ENCODE peak calls at places on chromosomes 2 and 18, in six cellular contexts. One of them, this sample, is unnamed.

GRCh38 chr18:25422230-25422629 is 70.3 kb upstream of the ZNF521 start:
- DNase-seq in adrenal gland: no peak
- DNase-seq in heart right ventricle: no peak
- DNase-seq in GM12878: no peak
- DNase-seq in AG04450: peak; percentile 6
- DNase-seq in Jurkat, Clone E6-1: no peak
- DNase-seq in this sample: no peak

GRCh38 chr2:83420993-83421392 is 1038.1 kb downstream of the SUCLG1 start:
- DNase-seq in adrenal gland: no peak
- DNase-seq in heart right ventricle: no peak
- DNase-seq in GM12878: no peak
- DNase-seq in AG04450: no peak
- DNase-seq in Jurkat, Clone E6-1: no peak
- DNase-seq in this sample: no peak

GRCh38 chr2:17877811-17878221 is 651 bp upstream of the KCNS3 start:
- DNase-seq in adrenal gland: no peak
- DNase-seq in heart right ventricle: peak; percentile 5
- DNase-seq in GM12878: no peak
- DNase-seq in AG04450: no peak
- DNase-seq in Jurkat, Clone E6-1: no peak
- DNase-seq in this sample: peak; percentile 19

GRCh38 chr18:50659091-50660003 is 99.5 kb downstream of the MAPK4 start:
- DNase-seq in adrenal gland: peak; percentile 59
- DNase-seq in heart right ventricle: no peak
- DNase-seq in GM12878: no peak
- DNase-seq in AG04450: no peak
- DNase-seq in Jurkat, Clone E6-1: no peak
- DNase-seq in this sample: peak; percentile 7

GRCh38 chr2:46989491-46990230 is 74.1 kb upstream of the MCFD2 start:
- DNase-seq in adrenal gland: peak; percentile 21
- DNase-seq in heart right ventricle: no peak
- DNase-seq in GM12878: no peak
- DNase-seq in AG04450: no peak
- DNase-seq in Jurkat, Clone E6-1: no peak
- DNase-seq in this sample: no peak

GRCh38 chr18:58505181-58505580 is 123.7 kb downstream of the ALPK2 start:
- DNase-seq in adrenal gland: no peak
- DNase-seq in heart right ventricle: no peak
- DNase-seq in GM12878: no peak
- DNase-seq in AG04450: no peak
- DNase-seq in Jurkat, Clone E6-1: peak; percentile 47
- DNase-seq in this sample: no peak

GRCh38 chr2:226466589-226466988 is 333.0 kb downstream of the IRS1 start:
- DNase-seq in adrenal gland: no peak
- DNase-seq in heart right ventricle: no peak
- DNase-seq in GM12878: no peak
- DNase-seq in AG04450: no peak
- DNase-seq in Jurkat, Clone E6-1: no peak
- DNase-seq in this sample: peak; percentile 26

GRCh38 chr2:150832686-150833085 is 345.2 kb upstream of the RND3 start:
- DNase-seq in adrenal gland: peak; percentile 25
- DNase-seq in heart right ventricle: no peak
- DNase-seq in GM12878: no peak
- DNase-seq in AG04450: no peak
- DNase-seq in Jurkat, Clone E6-1: no peak
- DNase-seq in this sample: no peak

GRCh38 chr18:35481960-35482366 is 15.8 kb downstream of the INO80C start:
- DNase-seq in adrenal gland: no peak
- DNase-seq in heart right ventricle: no peak
- DNase-seq in GM12878: no peak
- DNase-seq in AG04450: no peak
- DNase-seq in Jurkat, Clone E6-1: no peak
- DNase-seq in this sample: no peak

GRCh38 chr2:178093471-178093870 is 18.8 kb upstream of the RBM45 start:
- DNase-seq in adrenal gland: no peak
- DNase-seq in heart right ventricle: no peak
- DNase-seq in GM12878: no peak
- DNase-seq in AG04450: no peak
- DNase-seq in Jurkat, Clone E6-1: no peak
- DNase-seq in this sample: no peak

GRCh38 chr2:6986251-6986893 is 69.2 kb downstream of the RNF144A start:
- DNase-seq in adrenal gland: no peak
- DNase-seq in heart right ventricle: no peak
- DNase-seq in GM12878: no peak
- DNase-seq in AG04450: no peak
- DNase-seq in Jurkat, Clone E6-1: no peak
- DNase-seq in this sample: no peak

GRCh38 chr2:60819155-60819862 is 62.1 kb upstream of the REL start:
- DNase-seq in adrenal gland: no peak
- DNase-seq in heart right ventricle: no peak
- DNase-seq in GM12878: no peak
- DNase-seq in AG04450: no peak
- DNase-seq in Jurkat, Clone E6-1: peak; percentile 97
- DNase-seq in this sample: no peak

GRCh38 chr2:60821133-60821469 is 60.3 kb upstream of the REL start:
- DNase-seq in adrenal gland: no peak
- DNase-seq in heart right ventricle: no peak
- DNase-seq in GM12878: no peak
- DNase-seq in AG04450: no peak
- DNase-seq in Jurkat, Clone E6-1: no peak
- DNase-seq in this sample: no peak

GRCh38 chr2:60818272-60818671 is 62.2 kb downstream of the PAPOLG start:
- DNase-seq in adrenal gland: no peak
- DNase-seq in heart right ventricle: no peak
- DNase-seq in GM12878: no peak
- DNase-seq in AG04450: no peak
- DNase-seq in Jurkat, Clone E6-1: peak; percentile 19
- DNase-seq in this sample: peak; percentile 4

GRCh38 chr2:60820416-60821132 is 60.8 kb upstream of the REL start:
- DNase-seq in adrenal gland: no peak
- DNase-seq in heart right ventricle: no peak
- DNase-seq in GM12878: no peak
- DNase-seq in AG04450: no peak
- DNase-seq in Jurkat, Clone E6-1: no peak
- DNase-seq in this sample: no peak

GRCh38 chr2:60819936-60820335 is 61.4 kb upstream of the REL start:
- DNase-seq in adrenal gland: no peak
- DNase-seq in heart right ventricle: no peak
- DNase-seq in GM12878: no peak
- DNase-seq in AG04450: no peak
- DNase-seq in Jurkat, Clone E6-1: no peak
- DNase-seq in this sample: no peak
- H3K4me3 ChIP-seq in adrenal gland: no peak overlapping the region
- H3K4me3 ChIP-seq in heart right ventricle: no peak overlapping the region
- H3K4me3 ChIP-seq in GM12878: no peak overlapping the region
- H3K4me3 ChIP-seq in AG04450: no peak overlapping the region
- H3K4me3 ChIP-seq in Jurkat, Clone E6-1: no peak overlapping the region
- H3K4me3 ChIP-seq in this sample: no peak overlapping the region

GRCh38 chr2:156321243-156321904 is 11.1 kb downstream of the NR4A2 start:
- DNase-seq in adrenal gland: no peak
- DNase-seq in heart right ventricle: no peak
- DNase-seq in GM12878: no peak
- DNase-seq in AG04450: no peak
- DNase-seq in Jurkat, Clone E6-1: no peak
- DNase-seq in this sample: no peak
- H3K4me3 ChIP-seq in adrenal gland: no peak overlapping the region
- H3K4me3 ChIP-seq in heart right ventricle: peak overlapping the region; percentile 51
- H3K4me3 ChIP-seq in GM12878: no peak overlapping the region
- H3K4me3 ChIP-seq in AG04450: peak overlapping the region; percentile 59
- H3K4me3 ChIP-seq in Jurkat, Clone E6-1: no peak overlapping the region
- H3K4me3 ChIP-seq in this sample: peak overlapping the region; percentile 58

GRCh38 chr2:208573559-208573958 is 167.0 kb downstream of the PTH2R start:
- DNase-seq in adrenal gland: no peak
- DNase-seq in heart right ventricle: no peak
- DNase-seq in GM12878: no peak
- DNase-seq in AG04450: no peak
- DNase-seq in Jurkat, Clone E6-1: no peak
- DNase-seq in this sample: no peak

GRCh38 chr2:208568203-208568602 is 161.6 kb downstream of the PTH2R start:
- DNase-seq in adrenal gland: no peak
- DNase-seq in heart right ventricle: no peak
- DNase-seq in GM12878: no peak
- DNase-seq in AG04450: no peak
- DNase-seq in Jurkat, Clone E6-1: no peak
- DNase-seq in this sample: no peak

GRCh38 chr2:208571764-208572131 is 165.2 kb downstream of the PTH2R start:
- DNase-seq in adrenal gland: no peak
- DNase-seq in heart right ventricle: no peak
- DNase-seq in GM12878: no peak
- DNase-seq in AG04450: no peak
- DNase-seq in Jurkat, Clone E6-1: no peak
- DNase-seq in this sample: no peak

GRCh38 chr2:208570851-208571763 is 164.5 kb downstream of the PTH2R start:
- DNase-seq in adrenal gland: no peak
- DNase-seq in heart right ventricle: no peak
- DNase-seq in GM12878: no peak
- DNase-seq in AG04450: no peak
- DNase-seq in Jurkat, Clone E6-1: no peak
- DNase-seq in this sample: no peak

GRCh38 chr2:208570066-208570465 is 163.5 kb downstream of the PTH2R start:
- DNase-seq in adrenal gland: no peak
- DNase-seq in heart right ventricle: no peak
- DNase-seq in GM12878: no peak
- DNase-seq in AG04450: no peak
- DNase-seq in Jurkat, Clone E6-1: no peak
- DNase-seq in this sample: no peak
- H3K4me3 ChIP-seq in adrenal gland: no peak overlapping the region
- H3K4me3 ChIP-seq in heart right ventricle: no peak overlapping the region
- H3K4me3 ChIP-seq in GM12878: no peak overlapping the region
- H3K4me3 ChIP-seq in AG04450: no peak overlapping the region
- H3K4me3 ChIP-seq in Jurkat, Clone E6-1: no peak overlapping the region
- H3K4me3 ChIP-seq in this sample: no peak overlapping the region

GRCh38 chr2:188196343-188197008 is 95.2 kb upstream of the GULP1 start:
- DNase-seq in adrenal gland: no peak
- DNase-seq in heart right ventricle: no peak
- DNase-seq in GM12878: no peak
- DNase-seq in AG04450: no peak
- DNase-seq in Jurkat, Clone E6-1: no peak
- DNase-seq in this sample: peak; percentile 52
- H3K4me3 ChIP-seq in adrenal gland: no peak overlapping the region
- H3K4me3 ChIP-seq in heart right ventricle: no peak overlapping the region
- H3K4me3 ChIP-seq in GM12878: no peak overlapping the region
- H3K4me3 ChIP-seq in AG04450: no peak overlapping the region
- H3K4me3 ChIP-seq in Jurkat, Clone E6-1: no peak overlapping the region
- H3K4me3 ChIP-seq in this sample: no peak overlapping the region